ENCODE peak calls at places on chromosomes 13 and 19, in four cellular contexts. U is posterior cingulate gyrus; L is activated CD4-positive, alpha-beta T cell treated with anti-CD3 and anti-CD28 coated beads, Interleukin-2, amount 50 U/mL, for 24 hours; W is RWPE1. A is an unnamed sample.

GRCh38 chr13:87622921-87623320 is 48.2 kb upstream of the SLITRK5 start:
- DNase-seq in U (no peak), L (no peak), W (no peak), A (no peak)

GRCh38 chr19:42498387-42498786 is 29.9 kb downstream of the CEACAM1 start:
- DNase-seq in U (no peak), W (no peak), L (no peak), A (no peak)

GRCh38 chr19:20661150-20661819 is at the start of gene ZNF626:
- DNase-seq in U (peak), L (peak), W (peak), A (peak)

GRCh38 chr13:31431722-31432137 is 232.0 kb downstream of the B3GLCT start:
- DNase-seq in W (peak), U (peak), L (peak), A (no peak)

GRCh38 chr19:48370955-48371354 is 6.8 kb downstream of the SYNGR4 start:
- DNase-seq in L (no peak), U (no peak), W (no peak), A (no peak)

GRCh38 chr13:25064396-25064795 is 31.5 kb upstream of the PABPC3 start:
- DNase-seq in L (no peak), W (no peak), U (no peak), A (no peak)

GRCh38 chr13:47005761-47006414 is 109.0 kb upstream of the HTR2A start:
- DNase-seq in U (no peak), W (no peak), L (no peak), A (no peak)

GRCh38 chr19:50501186-50501567 is 9.8 kb downstream of the JOSD2 start:
- DNase-seq in W (no peak), U (no peak), L (no peak), A (no peak)

GRCh38 chr19:18090545-18091216 is 3.9 kb upstream of the IL12RB1 start:
- DNase-seq in U (no peak), L (no peak), W (no peak), A (no peak)

GRCh38 chr13:52159159-52159982 is at the start of gene NEK3:
- DNase-seq in W (peak), L (peak), U (peak), A (no peak)

GRCh38 chr13:41059466-41059865 is 1.8 kb upstream of the WBP4 start:
- DNase-seq in W (no peak), L (no peak), U (no peak), A (no peak)

GRCh38 chr13:44546164-44546563 is 30.0 kb downstream of the TSC22D1 start:
- DNase-seq in U (no peak), W (no peak), L (no peak), A (no peak)

GRCh38 chr13:20702945-20703784 is at the start of gene IL17D:
- DNase-seq in L (peak), W (peak), U (peak), A (no peak)

GRCh38 chr19:6226012-6226411 is 53.8 kb downstream of the MLLT1 start:
- DNase-seq in W (no peak), U (no peak), L (no peak), A (no peak)

GRCh38 chr19:7652061-7652641 is 15.2 kb downstream of the STXBP2 start:
- DNase-seq in W (peak), L (peak), U (peak), A (peak)

GRCh38 chr19:43605875-43606568 is 5.9 kb upstream of the SRRM5 start:
- DNase-seq in L (no peak), U (peak), W (no peak), A (no peak)